ENCODE peak calls at places on chromosomes 16 and 17, in ten cellular contexts. F is pancreas, H is IMR-90, Y is adrenal gland, C is stomach, M is bronchial epithelial cell, O is PC-3, N is Peyer's patch, E is fibroblast of lung, T is SK-N-SH. V is an unnamed sample. For H3K27me3, the result is how much of the 10 kb centered on the place peaks cover.

GRCh38 chr16:22762486-22762885 is 51.5 kb upstream of the HS3ST2 start:
- DNase-seq in F (no peak), H (no peak), Y (no peak), C (no peak), M (no peak), O (no peak), N (no peak), E (no peak), T (no peak), V (no peak)

GRCh38 chr16:67055712-67056487 is 27.0 kb downstream of the CBFB start:
- DNase-seq in F (no peak), H (peak), Y (no peak), C (no peak), M (peak), O (peak), N (no peak), E (peak), T (peak), V (peak)

GRCh38 chr17:73546121-73546520 is 98.1 kb downstream of the SDK2 start:
- DNase-seq in F (no peak), H (no peak), Y (no peak), C (no peak), M (peak), O (no peak), N (no peak), E (no peak), T (no peak), V (no peak)

GRCh38 chr16:31453255-31454204 is 5.8 kb upstream of the ARMC5 start:
- DNase-seq in F (no peak), H (peak), Y (peak), C (no peak), M (peak), O (peak), N (peak), E (peak), T (no peak), V (no peak)

GRCh38 chr16:10590342-10590741 is 9.9 kb upstream of the EMP2 start:
- DNase-seq in F (no peak), H (no peak), Y (no peak), C (no peak), M (peak), O (peak), N (no peak), E (no peak), T (no peak), V (no peak)

GRCh38 chr16:67248401-67249177 is at the start of gene SLC9A5:
- DNase-seq in F (no peak), H (no peak), Y (no peak), C (no peak), M (no peak), O (no peak), N (peak), E (peak), T (peak), V (no peak)

GRCh38 chr17:62819511-62820221 is 11.6 kb upstream of the MARCHF10 start:
- DNase-seq in F (peak), H (peak), Y (peak), C (peak), M (peak), O (peak), N (no peak), E (peak), T (peak), V (peak)

GRCh38 chr16:89037261-89038152 is 56.1 kb upstream of the ACSF3 start:
- DNase-seq in F (no peak), H (peak), Y (peak), C (no peak), M (peak), O (peak), N (no peak), E (peak), T (no peak), V (no peak)

GRCh38 chr16:68035227-68035626 is 12.1 kb downstream of the DUS2 start:
- DNase-seq in F (no peak), H (no peak), Y (no peak), C (no peak), M (no peak), O (no peak), N (no peak), E (no peak), T (no peak), V (no peak)

GRCh38 chr17:7883781-7884386 is 4.7 kb upstream of the CHD3 start:
- DNase-seq in F (no peak), H (peak), Y (no peak), C (no peak), M (peak), O (peak), N (no peak), E (peak), T (peak), V (no peak)

GRCh38 chr16:23229714-23230113 is 47.2 kb downstream of the SCNN1G start:
- DNase-seq in F (no peak), H (no peak), Y (no peak), C (no peak), M (peak), O (peak), N (no peak), E (no peak), T (no peak), V (no peak)

GRCh38 chr17:3796822-3797170 is 4.2 kb downstream of the ITGAE start:
- DNase-seq in F (no peak), H (no peak), Y (no peak), C (no peak), M (no peak), O (no peak), N (peak), E (no peak), T (no peak), V (no peak)

GRCh38 chr17:29399634-29400033 is 9.5 kb downstream of the TAOK1 start:
- DNase-seq in F (no peak), H (no peak), Y (no peak), C (no peak), M (no peak), O (no peak), N (no peak), E (no peak), T (no peak), V (no peak)

GRCh38 chr17:36921131-36921851 is 16.0 kb upstream of the LHX1 start:
- DNase-seq in F (no peak), H (peak), Y (no peak), C (peak), M (peak), O (peak), N (no peak), E (peak), T (no peak), V (peak)

DNA sequence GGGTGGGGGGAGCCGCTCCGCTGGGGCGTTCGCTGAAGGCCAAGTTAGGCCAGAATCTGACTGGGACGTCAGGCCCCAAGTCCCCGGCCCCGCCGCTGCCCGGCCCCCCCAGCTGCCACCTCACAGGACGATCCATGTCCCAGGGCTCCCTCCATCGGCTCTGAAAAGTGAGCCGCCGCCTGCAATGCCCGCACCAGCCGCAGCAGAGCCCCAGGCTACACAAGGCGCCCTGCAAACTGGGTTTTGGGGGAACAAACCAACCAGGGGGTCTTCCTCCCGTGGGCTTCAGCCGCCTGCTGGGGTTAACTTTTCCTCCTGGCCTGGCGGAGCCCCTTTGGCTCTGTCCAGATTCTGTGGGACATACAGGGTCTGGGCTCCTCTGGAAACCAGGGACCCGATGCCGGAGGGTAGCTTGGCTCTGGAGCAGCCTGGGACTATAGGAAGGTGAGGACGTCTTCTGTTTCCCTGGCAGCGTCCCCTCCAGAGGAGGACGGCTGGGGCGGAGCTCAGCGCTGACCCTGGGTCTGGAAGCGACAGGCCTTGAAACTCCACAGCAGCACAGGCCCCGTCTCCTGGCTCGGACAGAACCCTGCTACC is 835 bp downstream of the NME4 start:
- DNase-seq in F (peak), H (peak), Y (peak), C (peak), M (peak), O (peak), N (peak), E (peak), T (peak), V (no peak)
- TF ChIP-seq CTCF in F (peak), H (peak), Y (peak), C (peak), M (peak), O (peak), N (peak), E (peak), T (peak), V (peak)

DNA sequence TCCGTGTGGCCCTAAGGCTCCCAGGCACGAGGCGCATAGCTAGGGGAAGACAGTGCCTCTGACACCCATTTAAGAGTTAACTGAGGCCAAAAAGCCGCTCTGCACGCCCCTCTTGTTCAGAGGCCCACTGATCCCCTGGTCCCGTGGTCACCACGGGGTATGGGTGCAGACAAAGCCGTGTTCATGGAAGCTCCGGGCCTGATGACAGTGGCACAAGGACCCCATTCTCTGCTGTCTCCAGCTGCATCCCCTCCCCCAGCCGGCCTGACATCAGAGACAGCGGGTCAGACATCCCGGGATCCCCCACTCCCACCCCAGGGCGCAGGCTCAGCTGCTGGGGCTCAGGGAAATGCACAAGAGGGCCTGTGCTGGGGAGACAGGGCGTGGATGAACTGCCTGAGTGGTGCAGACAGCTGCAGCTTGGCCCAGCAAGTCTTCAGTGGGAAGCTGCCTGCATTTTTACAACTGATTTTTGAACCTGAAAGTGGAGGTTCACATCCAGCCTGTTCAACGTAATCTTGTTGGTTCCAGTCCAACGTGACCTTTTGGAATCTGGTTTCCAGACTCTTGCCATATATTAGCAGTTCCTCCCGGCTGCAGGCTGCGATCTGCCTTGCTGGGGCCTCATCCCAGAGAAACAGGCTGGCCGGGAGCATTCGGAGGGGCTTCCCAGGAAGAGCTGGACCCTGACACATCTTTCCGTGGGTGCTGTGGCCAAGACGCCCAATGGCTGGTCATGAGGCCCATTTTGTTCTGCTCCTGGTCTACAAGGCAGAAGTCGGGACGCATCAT is 9.7 kb upstream of the BAHCC1 start:
- DNase-seq in F (no peak), H (no peak), Y (no peak), C (no peak), M (no peak), O (no peak), N (no peak), E (peak), T (no peak), V (no peak)
- H3K27me3 ChIP-seq in F (under half), H (under half), Y (under half), C (under half), M (under half), O (under half), N (under half), E (under half), T (under half), V (under half)

GRCh38 chr17:66427134-66427533 is 124.7 kb downstream of the PRKCA start:
- DNase-seq in F (no peak), H (no peak), Y (no peak), C (no peak), M (no peak), O (no peak), N (no peak), E (no peak), T (no peak), V (no peak)

GRCh38 chr17:66425751-66426396 is 123.5 kb downstream of the PRKCA start:
- DNase-seq in F (no peak), H (no peak), Y (no peak), C (no peak), M (no peak), O (no peak), N (no peak), E (no peak), T (no peak), V (no peak)

GRCh38 chr17:66423436-66423922 is 121.1 kb downstream of the PRKCA start:
- DNase-seq in F (no peak), H (no peak), Y (no peak), C (no peak), M (no peak), O (no peak), N (no peak), E (peak), T (no peak), V (no peak)

GRCh38 chr17:66429680-66430079 is 127.3 kb downstream of the PRKCA start:
- DNase-seq in F (no peak), H (no peak), Y (no peak), C (no peak), M (no peak), O (no peak), N (no peak), E (no peak), T (no peak), V (no peak)

GRCh38 chr17:66426397-66427033 is 124.1 kb downstream of the PRKCA start:
- DNase-seq in F (no peak), H (peak), Y (no peak), C (no peak), M (no peak), O (peak), N (no peak), E (peak), T (no peak), V (no peak)
- TF ChIP-seq CTCF in F (no peak), H (no peak), Y (no peak), C (no peak), M (peak), O (peak), N (no peak), E (peak), T (peak), V (no peak)

DNA sequence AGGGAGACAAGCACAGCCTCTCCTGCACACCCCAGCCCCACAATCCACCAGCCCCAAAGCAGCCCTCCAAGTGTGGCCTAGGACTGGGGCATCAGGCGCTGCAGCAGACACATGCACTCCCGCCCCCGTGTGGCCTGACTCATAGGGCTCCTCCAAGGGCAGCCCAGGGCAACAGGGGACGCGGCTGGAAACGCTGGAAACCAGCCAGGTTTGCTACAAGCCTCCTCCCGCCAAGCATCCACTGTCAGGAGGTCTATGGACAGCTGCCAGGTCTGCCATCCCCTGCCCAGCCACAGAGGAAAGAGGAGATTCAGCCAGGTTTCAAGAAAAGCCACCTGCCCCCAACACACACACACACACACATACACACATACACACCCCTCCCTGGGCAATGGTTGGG is 25.8 kb downstream of the SRCIN1 start:
- DNase-seq in F (no peak), H (peak), Y (peak), C (peak), M (peak), O (peak), N (no peak), E (peak), T (peak), V (no peak)
- H3K27me3 ChIP-seq in F (under half), H (half or more), Y (under half), C (under half), M (under half), O (under half), N (under half), E (under half), T (under half), V (half or more)

GRCh38 chr16:1823821-1824220 is 2.8 kb downstream of the HAGH start:
- DNase-seq in F (no peak), H (peak), Y (peak), C (peak), M (peak), O (peak), N (peak), E (peak), T (no peak), V (no peak)
- TF ChIP-seq CTCF in F (no peak), H (peak), Y (peak), C (no peak), M (peak), O (peak), N (no peak), E (no peak), T (peak), V (peak)

V was measured in kidney epithelial cell.